ENCODE peak calls at places on chromosome 13, in six cellular contexts. M is A549, A is endothelial cell of umbilical vein, Y is HepG2, F is GM12878, R is K562. Q is an unnamed sample.

GRCh38 chr13:99528547-99528946 is 27.3 kb downstream of the TM9SF2 start:
- DNase-seq in M (no peak), A (peak; percentile 24), Y (peak; percentile 17), F (no peak), R (no peak), Q (peak; percentile 28)

GRCh38 chr13:89361909-89362308 is 1690.7 kb downstream of the SLITRK5 start:
- DNase-seq in M (no peak), A (peak; percentile 26), Y (no peak), F (no peak), R (no peak), Q (peak; percentile 19)

GRCh38 chr13:102724923-102725322 is 30.1 kb upstream of the METTL21C start:
- DNase-seq in M (peak; percentile 17), A (peak; percentile 76), Y (peak; percentile 82), F (no peak), R (peak; percentile 27), Q (peak; percentile 38)

GRCh38 chr13:113875829-113876228 is 12.0 kb upstream of the GAS6 start:
- DNase-seq in M (no peak), A (no peak), Y (no peak), F (no peak), R (no peak), Q (no peak)

GRCh38 chr13:112742583-112742982 is 52.7 kb downstream of the ATP11A start:
- DNase-seq in M (no peak), A (no peak), Y (no peak), F (no peak), R (no peak), Q (no peak)

GRCh38 chr13:114161644-114162532 is 17.2 kb upstream of the CFAP97D2 start:
- DNase-seq in M (no peak), A (peak; percentile 55), Y (peak; percentile 63), F (no peak), R (no peak), Q (peak; percentile 82)

GRCh38 chr13:73810647-73811046 is 323.6 kb downstream of the KLF12 start:
- DNase-seq in M (no peak), A (no peak), Y (no peak), F (no peak), R (no peak), Q (no peak)

GRCh38 chr13:75628811-75629210 is 7.3 kb upstream of the LMO7 start:
- DNase-seq in M (no peak), A (no peak), Y (no peak), F (no peak), R (no peak), Q (no peak)

GRCh38 chr13:97627566-97627965 is 193.6 kb downstream of the RAP2A start:
- DNase-seq in M (no peak), A (no peak), Y (peak; percentile 50), F (no peak), R (peak; percentile 10), Q (no peak)

GRCh38 chr13:43516401-43516826 is 270.4 kb downstream of the ENOX1 start:
- DNase-seq in M (no peak), A (no peak), Y (no peak), F (no peak), R (no peak), Q (no peak)

GRCh38 chr13:30776661-30777060 is 41.3 kb downstream of the ALOX5AP start:
- DNase-seq in M (no peak), A (no peak), Y (no peak), F (no peak), R (no peak), Q (peak; percentile 17)

GRCh38 chr13:78339927-78340326 is 263.4 kb downstream of the POU4F1 start:
- DNase-seq in M (no peak), A (no peak), Y (no peak), F (no peak), R (no peak), Q (no peak)

GRCh38 chr13:92719868-92720267 is 506.7 kb upstream of the GPC6 start:
- DNase-seq in M (no peak), A (no peak), Y (no peak), F (no peak), R (no peak), Q (no peak)

GRCh38 chr13:62629618-62630017 is 1214.0 kb upstream of the PCDH20 start:
- DNase-seq in M (no peak), A (no peak), Y (no peak), F (no peak), R (no peak), Q (no peak)

GRCh38 chr13:28719656-28720055 is 886 bp upstream of the SLC46A3 start:
- DNase-seq in M (no peak), A (no peak), Y (no peak), F (no peak), R (no peak), Q (no peak)

GRCh38 chr13:106911602-106912001 is 343.7 kb upstream of the ARGLU1 start:
- DNase-seq in M (no peak), A (no peak), Y (no peak), F (no peak), R (no peak), Q (no peak)

GRCh38 chr13:95156208-95156607 is 145.0 kb downstream of the ABCC4 start:
- DNase-seq in M (no peak), A (peak; percentile 50), Y (peak; percentile 6), F (no peak), R (no peak), Q (peak; percentile 6)

GRCh38 chr13:91304740-91305139 is 42.7 kb upstream of the MIR17HG start:
- DNase-seq in M (no peak), A (no peak), Y (no peak), F (no peak), R (no peak), Q (no peak)

GRCh38 chr13:73803997-73804396 is 330.2 kb downstream of the KLF12 start:
- DNase-seq in M (no peak), A (no peak), Y (no peak), F (no peak), R (no peak), Q (no peak)

GRCh38 chr13:50467156-50467814 is 376.2 kb downstream of the DLEU7 start:
- DNase-seq in M (no peak), A (no peak), Y (no peak), F (no peak), R (no peak), Q (no peak)

GRCh38 chr13:44098559-44098958 is 218.9 kb downstream of the LACC1 start:
- DNase-seq in M (no peak), A (no peak), Y (no peak), F (no peak), R (no peak), Q (no peak)

GRCh38 chr13:100530645-100531044 is 57.9 kb downstream of the GGACT start:
- DNase-seq in M (no peak), A (no peak), Y (peak; percentile 19), F (no peak), R (no peak), Q (no peak)

GRCh38 chr13:111614613-111615012 is 294.2 kb downstream of the TEX29 start:
- DNase-seq in M (no peak), A (no peak), Y (no peak), F (no peak), R (no peak), Q (no peak)
- TF ChIP-seq POLR2A in M (no peak), A (no peak), Y (no peak), F (no peak), R (no peak), Q (no peak)

GRCh38 chr13:53131361-53131760 is 102.7 kb downstream of the OLFM4 start:
- DNase-seq in M (no peak), A (no peak), Y (no peak), F (no peak), R (no peak), Q (no peak)
- H3K4me3 ChIP-seq in M (no peak overlapping the region), A (no peak overlapping the region), Y (no peak overlapping the region), F (no peak overlapping the region), R (no peak overlapping the region), Q (no peak overlapping the region)

GRCh38 chr13:52665325-52665724 is 12.7 kb downstream of the SUGT1 start:
- DNase-seq in M (peak; percentile 7), A (peak; percentile 46), Y (peak; percentile 15), F (no peak), R (no peak), Q (no peak)
- TF ChIP-seq MYC in M (no peak), A (no peak), Y (no peak), F (no peak), R (no peak), Q (no peak)

DNA sequence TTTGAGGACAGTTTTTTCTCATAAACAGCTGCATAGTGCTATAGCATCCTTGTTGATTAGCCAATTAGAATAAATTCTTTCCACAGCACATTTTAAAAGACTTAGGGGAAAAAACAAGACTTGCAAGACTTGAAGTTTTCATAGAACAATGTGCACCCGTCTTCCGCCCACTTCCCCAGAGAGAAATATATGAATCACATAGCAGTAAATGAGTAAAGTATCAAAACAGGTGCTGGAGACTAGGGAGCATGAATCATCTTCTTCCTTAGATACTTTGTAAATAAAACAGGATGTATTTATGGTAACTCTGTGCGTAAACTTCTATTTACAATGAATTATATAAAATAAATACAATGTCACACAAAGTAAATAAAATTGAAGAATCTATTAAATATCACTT is 75.1 kb downstream of the COL4A2 start:
- DNase-seq in M (no peak), A (peak; percentile 90), Y (no peak), F (no peak), R (no peak), Q (no peak)
- TF ChIP-seq POLR2A in M (no peak), A (no peak), Y (no peak), F (no peak), R (no peak), Q (no peak)

DNA sequence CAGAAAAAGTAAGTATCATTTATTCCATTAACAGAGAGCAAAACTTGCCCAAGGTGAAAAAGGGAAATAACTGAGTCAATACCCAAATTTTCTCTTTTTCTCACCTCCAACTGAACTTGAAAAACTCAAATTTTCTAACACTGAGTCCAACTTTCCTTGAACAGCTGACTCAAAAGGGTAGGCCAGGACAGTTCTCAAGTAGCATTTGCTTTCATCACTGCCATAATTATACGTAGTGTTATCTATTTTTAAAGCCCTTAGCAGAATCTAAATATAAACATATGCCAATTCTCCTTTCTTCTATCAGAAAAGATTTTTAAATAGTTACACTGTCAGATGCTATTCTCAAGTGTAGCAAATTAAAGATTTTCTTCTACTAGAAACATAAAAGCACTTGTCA is 3.5 kb downstream of the N4BP2L2 start:
- DNase-seq in M (no peak), A (no peak), Y (no peak), F (no peak), R (no peak), Q (no peak)
- H3K4me3 ChIP-seq in M (no peak overlapping the region), A (no peak overlapping the region), Y (no peak overlapping the region), F (peak overlapping the region; percentile 54), R (no peak overlapping the region), Q (peak overlapping the region; percentile 43)

DNA sequence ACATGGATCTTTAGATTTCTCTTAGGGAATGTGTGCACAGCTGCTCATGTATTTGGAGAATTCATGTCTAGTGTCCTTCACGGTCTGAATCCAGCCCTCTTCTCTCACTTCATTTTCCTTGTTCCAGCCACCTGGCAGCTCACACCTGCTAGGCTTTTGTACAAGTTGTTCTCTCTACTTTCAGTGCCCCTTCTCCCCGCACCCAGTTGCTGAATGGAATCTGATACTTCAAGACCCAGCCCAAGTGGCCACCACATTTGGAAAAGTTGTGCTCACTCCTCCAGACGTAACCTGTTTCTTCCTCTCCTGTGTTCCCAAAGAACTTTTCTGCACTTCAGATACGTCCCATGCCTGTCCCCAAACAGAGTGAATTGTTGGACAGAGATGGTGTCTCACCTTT is 235.6 kb downstream of the SHISA2 start:
- DNase-seq in M (no peak), A (no peak), Y (no peak), F (no peak), R (no peak), Q (no peak)
- TF ChIP-seq MYC in M (no peak), A (no peak), Y (no peak), F (no peak), R (no peak), Q (no peak)